ENCODE peak calls at places on chromosomes 6 and 20, in nine cellular contexts. L is PC-3, R is cardiac muscle cell, I is aorta, T is endothelial cell of umbilical vein, P is SK-N-SH, G is stomach, X is suprapubic skin, M is kidney epithelial cell. Q is an unnamed sample.

GRCh38 chr20:4091332-4092135 is 76.2 kb upstream of the RNF24 start:
- DNase-seq in R (peak; percentile 72), I (peak; percentile 71), M (no peak), X (no peak), G (peak; percentile 69), T (peak; percentile 48), P (peak; percentile 24), L (peak; percentile 76), Q (peak; percentile 90)

GRCh38 chr20:53994088-53994487 is 76.3 kb downstream of the BCAS1 start:
- DNase-seq in P (no peak), T (no peak), R (no peak), X (no peak), L (no peak), G (no peak), M (no peak), I (no peak), Q (no peak)

GRCh38 chr6:158086706-158087518 is 81.2 kb downstream of the SERAC1 start:
- DNase-seq in L (no peak), T (no peak), I (peak; percentile 85), G (no peak), M (no peak), P (peak; percentile 26), X (no peak), R (no peak), Q (no peak)

GRCh38 chr20:33976959-33977358 is 16.8 kb upstream of the RALY start:
- DNase-seq in T (no peak), X (no peak), L (no peak), I (no peak), G (no peak), M (no peak), P (no peak), R (no peak), Q (no peak)

GRCh38 chr20:10855031-10855430 is 181.2 kb upstream of the JAG1 start:
- DNase-seq in I (no peak), T (no peak), L (no peak), M (no peak), R (peak; percentile 24), P (no peak), G (no peak), X (no peak), Q (no peak)

GRCh38 chr6:82741996-82742385 is 323.6 kb downstream of the UBE3D start:
- DNase-seq in X (no peak), T (no peak), L (no peak), I (no peak), M (no peak), G (no peak), P (no peak), R (no peak), Q (no peak)

GRCh38 chr6:16243055-16243454 is 4.7 kb downstream of the GMPR start:
- DNase-seq in G (peak; percentile 41), P (no peak), I (peak; percentile 66), M (no peak), R (peak; percentile 74), X (no peak), L (peak; percentile 94), T (peak; percentile 44), Q (no peak)

GRCh38 chr6:17138033-17138432 is 36.2 kb downstream of the STMND1 start:
- DNase-seq in X (no peak), G (no peak), R (no peak), I (no peak), L (no peak), T (no peak), P (no peak), M (no peak), Q (no peak)

GRCh38 chr20:33549229-33549628 is 59.3 kb downstream of the CBFA2T2 start:
- DNase-seq in P (no peak), T (no peak), M (no peak), I (no peak), R (peak; percentile 17), G (no peak), L (no peak), X (no peak), Q (no peak)

GRCh38 chr6:34108159-34108558 is 37.7 kb downstream of the GRM4 start:
- DNase-seq in R (no peak), M (no peak), I (no peak), X (no peak), G (no peak), L (no peak), T (no peak), P (no peak), Q (no peak)

GRCh38 chr6:92723390-92723931 is 695.9 kb downstream of the EPHA7 start:
- DNase-seq in I (no peak), T (no peak), G (no peak), X (no peak), P (no peak), M (no peak), R (peak; percentile 4), L (no peak), Q (no peak)

GRCh38 chr20:50089787-50090177 is 23.2 kb downstream of the UBE2V1 start:
- DNase-seq in R (no peak), X (peak; percentile 32), P (no peak), G (no peak), I (no peak), M (no peak), L (no peak), T (no peak), Q (no peak)

GRCh38 chr20:5719861-5720401 is 30.3 kb upstream of the SHLD1 start:
- DNase-seq in M (no peak), R (peak; percentile 59), T (no peak), L (peak; percentile 92), G (no peak), X (no peak), P (no peak), I (no peak), Q (no peak)

GRCh38 chr6:135096403-135097130 is 41.9 kb upstream of the HBS1L start:
- DNase-seq in T (no peak), M (no peak), P (no peak), G (no peak), R (no peak), I (no peak), X (no peak), L (no peak), Q (no peak)

GRCh38 chr20:11212288-11212687 is 538.5 kb upstream of the JAG1 start:
- DNase-seq in X (no peak), M (no peak), R (no peak), G (no peak), L (no peak), P (no peak), T (no peak), I (no peak), Q (no peak)

GRCh38 chr6:84353459-84354423 is 126.3 kb upstream of the CEP162 start:
- DNase-seq in P (no peak), R (no peak), I (no peak), L (peak; percentile 34), G (no peak), T (no peak), X (no peak), M (no peak), Q (no peak)

GRCh38 chr6:31928672-31928939 is 1.1 kb downstream of the C2 start:
- DNase-seq in G (no peak), X (no peak), M (no peak), P (no peak), R (no peak), L (no peak), T (no peak), I (peak; percentile 23), Q (no peak)

DNA sequence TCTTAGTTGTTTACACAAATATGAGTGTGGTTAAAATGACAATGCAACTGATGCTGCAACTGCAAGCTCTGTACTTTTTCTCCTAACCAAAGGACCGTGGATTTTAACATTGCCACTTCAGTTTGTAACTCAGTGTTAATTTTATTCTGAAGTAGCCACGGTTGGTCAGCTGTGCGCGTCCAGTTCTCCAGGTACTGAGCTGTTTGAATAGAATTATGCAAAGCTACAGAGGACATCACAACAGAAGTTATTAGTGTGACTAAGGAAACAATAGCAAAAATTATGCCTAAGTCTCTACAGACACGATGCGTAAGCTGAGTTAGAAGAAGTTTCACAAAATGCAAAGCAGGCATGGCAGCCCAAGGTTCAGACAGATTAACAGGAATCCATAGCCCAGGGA is 4.4 kb upstream of the ABHD12 start:
- DNase-seq in X (no peak), T (no peak), R (no peak), L (no peak), I (no peak), G (no peak), P (no peak), M (no peak), Q (no peak)
- H3K4me3 ChIP-seq in X (no peak overlapping the region), T (no peak overlapping the region), R (no peak overlapping the region), L (no peak overlapping the region), I (no peak overlapping the region), G (no peak overlapping the region), P (no peak overlapping the region), M (no peak overlapping the region), Q (no peak overlapping the region)

GRCh38 chr6:21438237-21438985 is 155.1 kb upstream of the SOX4 start:
- DNase-seq in X (no peak), G (no peak), L (peak; percentile 63), R (no peak), T (no peak), M (no peak), I (no peak), P (no peak), Q (no peak)
- H3K4me3 ChIP-seq in X (no peak overlapping the region), G (no peak overlapping the region), L (no peak overlapping the region), R (no peak overlapping the region), T (no peak overlapping the region), M (no peak overlapping the region), I (no peak overlapping the region), P (no peak overlapping the region), Q (no peak overlapping the region)

DNA sequence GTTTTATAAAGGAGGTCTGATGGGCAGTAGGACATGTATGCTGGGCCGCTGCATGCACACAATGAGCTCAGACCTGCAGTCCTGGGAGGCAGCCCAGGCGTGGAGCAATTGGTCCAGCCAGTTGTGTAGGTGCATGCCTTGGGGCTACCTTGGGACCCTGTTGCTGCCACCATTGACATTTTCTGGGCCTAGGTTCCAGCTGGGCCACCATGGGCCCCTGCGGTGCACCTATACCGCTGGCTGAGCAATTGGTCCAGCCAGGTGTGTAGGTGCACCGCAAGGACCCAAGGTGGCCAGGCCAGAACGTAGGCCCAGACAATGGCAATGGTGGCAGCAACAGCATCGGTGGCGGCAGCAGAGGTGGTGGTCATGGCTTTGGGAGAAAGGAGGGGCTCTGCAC is 143.9 kb downstream of the PXDC1 start:
- DNase-seq in X (no peak), L (no peak), M (no peak), I (no peak), R (no peak), T (no peak), G (no peak), P (no peak), Q (no peak)
- H3K4me3 ChIP-seq in X (no peak overlapping the region), L (no peak overlapping the region), M (no peak overlapping the region), I (no peak overlapping the region), R (no peak overlapping the region), T (no peak overlapping the region), G (no peak overlapping the region), P (no peak overlapping the region), Q (no peak overlapping the region)

DNA sequence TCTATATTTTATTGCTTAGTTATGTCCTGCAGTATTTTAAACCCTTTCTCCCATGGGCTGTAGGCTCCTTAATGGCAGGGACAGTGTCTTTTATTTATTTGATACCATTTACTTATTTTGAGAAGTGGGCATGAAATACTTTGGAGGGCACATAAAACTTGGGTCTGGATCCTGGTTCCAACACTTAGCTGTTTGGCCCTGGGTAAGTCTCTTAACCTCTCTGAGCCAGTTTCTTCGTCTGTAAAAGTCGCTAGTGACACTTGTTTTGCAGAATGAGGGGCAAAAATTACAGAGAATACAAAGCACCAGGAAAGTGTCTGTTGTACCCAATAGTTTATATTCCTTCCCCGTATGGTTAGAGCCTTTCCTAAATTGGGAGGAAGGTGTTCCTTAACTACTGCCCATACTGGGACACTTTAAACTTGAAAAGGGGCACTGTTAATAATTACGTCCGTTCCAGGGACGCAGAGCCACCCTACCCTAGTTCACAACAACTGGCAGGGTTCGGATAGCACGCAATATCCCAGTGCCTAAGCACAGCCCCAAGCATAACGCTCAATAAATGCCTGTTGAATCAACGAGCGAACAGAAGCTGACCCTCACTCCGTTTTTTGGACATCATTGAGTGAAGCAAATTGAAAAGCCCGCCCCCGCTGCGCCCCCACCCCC is 6.0 kb upstream of the ARMC12 start:
- DNase-seq in X (peak; percentile 74), L (no peak), M (no peak), R (no peak), P (no peak), I (no peak), G (no peak), T (no peak), Q (no peak)
- H3K4me3 ChIP-seq in X (peak overlapping the region; percentile 59), L (no peak overlapping the region), M (peak overlapping the region; percentile 17), R (peak overlapping the region; percentile 40), P (peak overlapping the region; percentile 76), I (no peak overlapping the region), G (peak overlapping the region; percentile 70), T (peak overlapping the region; percentile 73), Q (no peak overlapping the region)